ENCODE peak calls at places on chromosome 19, in seven cellular contexts. One of them, this sample, is unnamed.
A peak's percentile ranks its signal among the peaks of the same experiment; 100 is the strongest.

GRCh38 chr19:49533551-49534488 is 6.0 kb downstream of the RCN3 start:
- DNase-seq in neural progenitor cell: peak; percentile 84
- DNase-seq in heart left ventricle: peak; percentile 77
- DNase-seq in heart right ventricle: peak; percentile 82
- DNase-seq in AG04450: no peak
- DNase-seq in lower lobe of right lung: peak; percentile 87
- DNase-seq in upper lobe of left lung: peak; percentile 78
- DNase-seq in this sample: peak; percentile 91

GRCh38 chr19:31064486-31064885 is 284.8 kb downstream of the TSHZ3 start:
- DNase-seq in lower lobe of right lung: no peak
- DNase-seq in AG04450: no peak
- DNase-seq in heart right ventricle: no peak
- DNase-seq in upper lobe of left lung: no peak
- DNase-seq in neural progenitor cell: no peak
- DNase-seq in heart left ventricle: no peak
- DNase-seq in this sample: no peak

GRCh38 chr19:48913114-48913513 is 13.0 kb downstream of the NUCB1 start:
- DNase-seq in AG04450: no peak
- DNase-seq in lower lobe of right lung: no peak
- DNase-seq in heart right ventricle: no peak
- DNase-seq in neural progenitor cell: peak; percentile 59
- DNase-seq in heart left ventricle: no peak
- DNase-seq in upper lobe of left lung: no peak
- DNase-seq in this sample: no peak

GRCh38 chr19:18340237-18340989 is at the start of gene PGPEP1:
- DNase-seq in heart left ventricle: peak; percentile 80
- DNase-seq in neural progenitor cell: peak; percentile 89
- DNase-seq in AG04450: no peak
- DNase-seq in lower lobe of right lung: peak; percentile 85
- DNase-seq in upper lobe of left lung: peak; percentile 79
- DNase-seq in heart right ventricle: peak; percentile 82
- DNase-seq in this sample: peak; percentile 91

GRCh38 chr19:16588089-16588823 is 16.0 kb upstream of the SLC35E1 start:
- DNase-seq in heart left ventricle: no peak
- DNase-seq in upper lobe of left lung: peak; percentile 49
- DNase-seq in AG04450: no peak
- DNase-seq in neural progenitor cell: no peak
- DNase-seq in lower lobe of right lung: no peak
- DNase-seq in heart right ventricle: peak; percentile 34
- DNase-seq in this sample: no peak

GRCh38 chr19:18091217-18091608 is 4.5 kb upstream of the IL12RB1 start:
- DNase-seq in upper lobe of left lung: peak; percentile 88
- DNase-seq in AG04450: no peak
- DNase-seq in lower lobe of right lung: peak; percentile 88
- DNase-seq in heart right ventricle: peak; percentile 32
- DNase-seq in neural progenitor cell: no peak
- DNase-seq in heart left ventricle: peak; percentile 68
- DNase-seq in this sample: no peak

GRCh38 chr19:18452386-18452785 is 14.5 kb upstream of the ISYNA1 start:
- DNase-seq in lower lobe of right lung: no peak
- DNase-seq in neural progenitor cell: no peak
- DNase-seq in heart left ventricle: no peak
- DNase-seq in AG04450: no peak
- DNase-seq in heart right ventricle: no peak
- DNase-seq in upper lobe of left lung: no peak
- DNase-seq in this sample: no peak

GRCh38 chr19:42480335-42481095 is 37.8 kb upstream of the CXCL17 start:
- DNase-seq in neural progenitor cell: no peak
- DNase-seq in heart left ventricle: no peak
- DNase-seq in lower lobe of right lung: no peak
- DNase-seq in heart right ventricle: no peak
- DNase-seq in upper lobe of left lung: peak; percentile 58
- DNase-seq in AG04450: no peak
- DNase-seq in this sample: no peak

GRCh38 chr19:18606281-18607221 is at the start of gene CRLF1:
- DNase-seq in neural progenitor cell: peak; percentile 55
- DNase-seq in upper lobe of left lung: no peak
- DNase-seq in AG04450: no peak
- DNase-seq in heart left ventricle: no peak
- DNase-seq in heart right ventricle: no peak
- DNase-seq in lower lobe of right lung: no peak
- DNase-seq in this sample: no peak

GRCh38 chr19:16347706-16348105 is 23.1 kb downstream of the KLF2 start:
- DNase-seq in neural progenitor cell: no peak
- DNase-seq in AG04450: no peak
- DNase-seq in lower lobe of right lung: no peak
- DNase-seq in heart right ventricle: no peak
- DNase-seq in heart left ventricle: no peak
- DNase-seq in upper lobe of left lung: no peak
- DNase-seq in this sample: no peak

GRCh38 chr19:6457958-6458694 is 1.5 kb downstream of the SLC25A23 start:
- DNase-seq in heart right ventricle: no peak
- DNase-seq in neural progenitor cell: no peak
- DNase-seq in AG04450: no peak
- DNase-seq in upper lobe of left lung: no peak
- DNase-seq in lower lobe of right lung: no peak
- DNase-seq in heart left ventricle: no peak
- DNase-seq in this sample: no peak

GRCh38 chr19:492091-492531 is 4.2 kb upstream of the MADCAM1 start:
- DNase-seq in lower lobe of right lung: no peak
- DNase-seq in heart right ventricle: no peak
- DNase-seq in neural progenitor cell: no peak
- DNase-seq in upper lobe of left lung: no peak
- DNase-seq in heart left ventricle: no peak
- DNase-seq in AG04450: no peak
- DNase-seq in this sample: no peak

GRCh38 chr19:54317108-54317964 is 4.4 kb upstream of the LILRA5 start:
- DNase-seq in neural progenitor cell: no peak
- DNase-seq in heart left ventricle: no peak
- DNase-seq in AG04450: no peak
- DNase-seq in lower lobe of right lung: peak; percentile 69
- DNase-seq in heart right ventricle: no peak
- DNase-seq in upper lobe of left lung: peak; percentile 79
- DNase-seq in this sample: no peak

GRCh38 chr19:34265221-34265650 is 10.9 kb downstream of the GARRE1 start:
- DNase-seq in AG04450: no peak
- DNase-seq in neural progenitor cell: no peak
- DNase-seq in upper lobe of left lung: no peak
- DNase-seq in lower lobe of right lung: no peak
- DNase-seq in heart left ventricle: peak; percentile 56
- DNase-seq in heart right ventricle: no peak
- DNase-seq in this sample: no peak

GRCh38 chr19:29255912-29256311 is 43.0 kb upstream of the UQCRFS1 start:
- DNase-seq in heart right ventricle: no peak
- DNase-seq in upper lobe of left lung: no peak
- DNase-seq in heart left ventricle: no peak
- DNase-seq in neural progenitor cell: no peak
- DNase-seq in AG04450: no peak
- DNase-seq in lower lobe of right lung: no peak
- DNase-seq in this sample: peak; percentile 67

GRCh38 chr19:17950310-17951150 is 16.4 kb upstream of the KCNN1 start:
- DNase-seq in neural progenitor cell: peak; percentile 67
- DNase-seq in heart left ventricle: no peak
- DNase-seq in upper lobe of left lung: no peak
- DNase-seq in lower lobe of right lung: no peak
- DNase-seq in heart right ventricle: no peak
- DNase-seq in AG04450: no peak
- DNase-seq in this sample: no peak

GRCh38 chr19:6536138-6536671 is 5.4 kb downstream of the TNFSF9 start:
- DNase-seq in heart left ventricle: peak; percentile 28
- DNase-seq in lower lobe of right lung: peak; percentile 61
- DNase-seq in heart right ventricle: no peak
- DNase-seq in neural progenitor cell: peak; percentile 56
- DNase-seq in upper lobe of left lung: peak; percentile 42
- DNase-seq in AG04450: no peak
- DNase-seq in this sample: no peak

GRCh38 chr19:31214086-31214485 is 135.2 kb downstream of the TSHZ3 start:
- DNase-seq in lower lobe of right lung: peak; percentile 61
- DNase-seq in heart left ventricle: peak; percentile 44
- DNase-seq in neural progenitor cell: no peak
- DNase-seq in AG04450: peak; percentile 98
- DNase-seq in heart right ventricle: peak; percentile 20
- DNase-seq in upper lobe of left lung: peak; percentile 75
- DNase-seq in this sample: peak; percentile 89

GRCh38 chr19:27740396-27740795 is 1472.6 kb downstream of the UQCRFS1 start:
- DNase-seq in AG04450: no peak
- DNase-seq in heart right ventricle: no peak
- DNase-seq in lower lobe of right lung: no peak
- DNase-seq in neural progenitor cell: no peak
- DNase-seq in upper lobe of left lung: no peak
- DNase-seq in heart left ventricle: no peak
- DNase-seq in this sample: peak; percentile 40

GRCh38 chr19:53172892-53173291 is 14.0 kb upstream of the ZNF347 start:
- DNase-seq in heart left ventricle: no peak
- DNase-seq in heart right ventricle: no peak
- DNase-seq in AG04450: no peak
- DNase-seq in upper lobe of left lung: no peak
- DNase-seq in neural progenitor cell: no peak
- DNase-seq in lower lobe of right lung: no peak
- DNase-seq in this sample: no peak

GRCh38 chr19:1290245-1290698 is 4.6 kb downstream of the EFNA2 start:
- DNase-seq in AG04450: no peak
- DNase-seq in heart left ventricle: no peak
- DNase-seq in upper lobe of left lung: no peak
- DNase-seq in heart right ventricle: no peak
- DNase-seq in lower lobe of right lung: no peak
- DNase-seq in neural progenitor cell: no peak
- DNase-seq in this sample: no peak

GRCh38 chr19:15577184-15577771 is 37.7 kb upstream of the CYP4F8 start:
- DNase-seq in upper lobe of left lung: no peak
- DNase-seq in neural progenitor cell: no peak
- DNase-seq in heart left ventricle: peak; percentile 9
- DNase-seq in AG04450: no peak
- DNase-seq in lower lobe of right lung: no peak
- DNase-seq in heart right ventricle: no peak
- DNase-seq in this sample: no peak

GRCh38 chr19:39053276-39054090 is 21.1 kb upstream of the FBXO27 start:
- DNase-seq in AG04450: no peak
- DNase-seq in lower lobe of right lung: no peak
- DNase-seq in heart right ventricle: no peak
- DNase-seq in upper lobe of left lung: no peak
- DNase-seq in neural progenitor cell: no peak
- DNase-seq in heart left ventricle: no peak
- DNase-seq in this sample: no peak

GRCh38 chr19:38151242-38151641 is 72.8 kb downstream of the DPF1 start:
- DNase-seq in heart left ventricle: no peak
- DNase-seq in AG04450: no peak
- DNase-seq in lower lobe of right lung: no peak
- DNase-seq in heart right ventricle: no peak
- DNase-seq in neural progenitor cell: no peak
- DNase-seq in upper lobe of left lung: no peak
- DNase-seq in this sample: no peak

GRCh38 chr19:958967-959685 is 25.0 kb upstream of the WDR18 start:
- DNase-seq in upper lobe of left lung: no peak
- DNase-seq in heart right ventricle: no peak
- DNase-seq in AG04450: no peak
- DNase-seq in heart left ventricle: no peak
- DNase-seq in lower lobe of right lung: no peak
- DNase-seq in neural progenitor cell: no peak
- DNase-seq in this sample: no peak

GRCh38 chr19:33448159-33448516 is 73.5 kb downstream of the PEPD start:
- DNase-seq in lower lobe of right lung: peak; percentile 23
- DNase-seq in AG04450: no peak
- DNase-seq in heart right ventricle: no peak
- DNase-seq in neural progenitor cell: no peak
- DNase-seq in upper lobe of left lung: no peak
- DNase-seq in heart left ventricle: no peak
- DNase-seq in this sample: no peak

GRCh38 chr19:5349041-5349440 is 8.4 kb upstream of the PTPRS start:
- DNase-seq in heart right ventricle: no peak
- DNase-seq in heart left ventricle: no peak
- DNase-seq in AG04450: no peak
- DNase-seq in upper lobe of left lung: no peak
- DNase-seq in neural progenitor cell: peak; percentile 57
- DNase-seq in lower lobe of right lung: no peak
- DNase-seq in this sample: no peak

DNA sequence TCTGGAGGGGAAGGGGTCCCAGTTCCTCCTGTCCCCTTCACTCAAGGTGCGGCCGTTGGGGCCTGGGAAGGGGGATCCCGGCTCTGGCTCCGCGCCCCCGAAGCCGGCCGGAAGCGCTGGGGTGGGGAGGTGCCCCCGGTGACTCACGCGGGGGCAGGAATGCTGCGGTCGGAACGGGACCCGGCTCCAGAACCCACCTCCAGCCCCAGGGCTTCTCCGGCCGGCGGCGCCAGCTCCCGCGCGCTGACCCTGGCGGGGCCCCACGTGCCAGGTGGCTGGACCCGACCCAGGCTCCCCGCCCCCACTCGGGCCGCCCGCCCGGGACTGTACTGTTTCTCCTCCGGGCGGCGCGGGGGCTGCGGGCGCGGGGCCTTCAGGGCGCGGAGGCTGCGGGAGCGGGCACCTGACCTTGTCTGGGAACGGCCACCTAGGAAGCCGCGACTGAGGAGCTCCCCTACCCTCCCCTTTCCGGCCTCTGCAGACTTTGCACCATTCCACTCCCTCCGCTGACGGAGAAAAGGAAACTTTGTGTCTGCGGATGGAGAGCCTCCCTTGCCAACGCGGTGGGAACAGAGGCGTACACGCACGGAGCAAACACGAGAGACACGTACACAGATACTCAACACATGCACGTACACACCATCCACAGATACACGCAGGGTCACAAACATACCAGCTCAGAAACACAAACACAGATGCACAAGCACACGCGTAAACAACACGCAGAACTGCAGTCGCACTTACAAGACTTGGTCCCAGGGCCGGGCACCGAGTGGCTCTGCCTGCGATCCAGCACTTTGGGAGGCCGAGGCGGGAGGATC is 7.2 kb downstream of the AXL start:
- DNase-seq in heart left ventricle: peak; percentile 75
- DNase-seq in AG04450: peak; percentile 85
- DNase-seq in upper lobe of left lung: peak; percentile 51
- DNase-seq in neural progenitor cell: peak; percentile 75
- DNase-seq in heart right ventricle: peak; percentile 76
- DNase-seq in lower lobe of right lung: peak; percentile 72
- DNase-seq in this sample: peak; percentile 92
- TF ChIP-seq CTCF in heart left ventricle: no peak
- TF ChIP-seq CTCF in AG04450: no peak
- TF ChIP-seq CTCF in upper lobe of left lung: no peak
- TF ChIP-seq CTCF in neural progenitor cell: peak; percentile 30
- TF ChIP-seq CTCF in heart right ventricle: no peak
- TF ChIP-seq CTCF in lower lobe of right lung: no peak
- TF ChIP-seq CTCF in this sample: peak; percentile 28

GRCh38 chr19:46350029-46350757 is 3.3 kb downstream of the PPP5C start:
- DNase-seq in AG04450: no peak
- DNase-seq in heart left ventricle: no peak
- DNase-seq in upper lobe of left lung: peak; percentile 32
- DNase-seq in lower lobe of right lung: no peak
- DNase-seq in heart right ventricle: peak; percentile 27
- DNase-seq in neural progenitor cell: no peak
- DNase-seq in this sample: no peak
- TF ChIP-seq CTCF in AG04450: no peak
- TF ChIP-seq CTCF in heart left ventricle: no peak
- TF ChIP-seq CTCF in upper lobe of left lung: no peak
- TF ChIP-seq CTCF in lower lobe of right lung: no peak
- TF ChIP-seq CTCF in heart right ventricle: no peak
- TF ChIP-seq CTCF in neural progenitor cell: no peak
- TF ChIP-seq CTCF in this sample: no peak

GRCh38 chr19:8585057-8585893 is 8.0 kb upstream of the MYO1F start:
- DNase-seq in upper lobe of left lung: no peak
- DNase-seq in neural progenitor cell: no peak
- DNase-seq in AG04450: no peak
- DNase-seq in lower lobe of right lung: no peak
- DNase-seq in heart right ventricle: no peak
- DNase-seq in heart left ventricle: no peak
- DNase-seq in this sample: no peak
- TF ChIP-seq CTCF in upper lobe of left lung: no peak
- TF ChIP-seq CTCF in neural progenitor cell: no peak
- TF ChIP-seq CTCF in AG04450: no peak
- TF ChIP-seq CTCF in lower lobe of right lung: no peak
- TF ChIP-seq CTCF in heart right ventricle: no peak
- TF ChIP-seq CTCF in heart left ventricle: no peak
- TF ChIP-seq CTCF in this sample: no peak

GRCh38 chr19:13827656-13828055 is 32.4 kb downstream of the ZSWIM4 start:
- DNase-seq in heart right ventricle: peak; percentile 2
- DNase-seq in neural progenitor cell: no peak
- DNase-seq in upper lobe of left lung: no peak
- DNase-seq in heart left ventricle: no peak
- DNase-seq in AG04450: no peak
- DNase-seq in lower lobe of right lung: no peak
- DNase-seq in this sample: no peak
- TF ChIP-seq CTCF in heart right ventricle: no peak
- TF ChIP-seq CTCF in neural progenitor cell: no peak
- TF ChIP-seq CTCF in upper lobe of left lung: no peak
- TF ChIP-seq CTCF in heart left ventricle: no peak
- TF ChIP-seq CTCF in AG04450: no peak
- TF ChIP-seq CTCF in lower lobe of right lung: no peak
- TF ChIP-seq CTCF in this sample: no peak

This sample was measured in osteocyte.